ENCODE peak calls at places on chromosomes 2 and 18, in seven cellular contexts. L is mammary epithelial cell, B is K562, S is GM23248, V is HCT116, H is fibroblast of lung, A is DND-41. N is an unnamed sample.

GRCh38 chr2:101356486-101356885 is 30.8 kb downstream of the CREG2 start:
- DNase-seq in L (peak), B (no peak), S (peak), V (no peak), H (peak), A (no peak), N (no peak)

GRCh38 chr2:240366901-240367300 is 68.6 kb upstream of the GPC1 start:
- DNase-seq in L (no peak), B (no peak), S (no peak), V (no peak), H (no peak), A (no peak), N (no peak)

GRCh38 chr2:37653805-37654378 is 17.6 kb downstream of the CDC42EP3 start:
- DNase-seq in L (peak), B (no peak), S (no peak), V (no peak), H (no peak), A (no peak), N (no peak)

GRCh38 chr18:8050616-8051314 is 483.6 kb downstream of the PTPRM start:
- DNase-seq in L (no peak), B (no peak), S (no peak), V (no peak), H (no peak), A (no peak), N (no peak)

GRCh38 chr18:46915800-46916550 is 1.3 kb downstream of the PIAS2 start:
- DNase-seq in L (no peak), B (no peak), S (peak), V (no peak), H (no peak), A (no peak), N (no peak)

GRCh38 chr18:51135795-51136194 is 61.7 kb downstream of the MEX3C start:
- DNase-seq in L (no peak), B (no peak), S (no peak), V (peak), H (no peak), A (no peak), N (no peak)

GRCh38 chr2:187382131-187382530 is 65.9 kb downstream of the CALCRL start:
- DNase-seq in L (no peak), B (no peak), S (peak), V (no peak), H (no peak), A (no peak), N (no peak)

GRCh38 chr2:219630770-219631405 is 3.5 kb downstream of the SLC4A3 start:
- DNase-seq in L (no peak), B (peak), S (no peak), V (no peak), H (no peak), A (no peak), N (no peak)

GRCh38 chr2:53886406-53887280 is 26.9 kb upstream of the GPR75 start:
- DNase-seq in L (no peak), B (no peak), S (no peak), V (no peak), H (no peak), A (no peak), N (no peak)

GRCh38 chr2:235492850-235493344 is 946 bp upstream of the AGAP1 start:
- DNase-seq in L (no peak), B (no peak), S (peak), V (no peak), H (no peak), A (no peak), N (no peak)

GRCh38 chr2:74702001-74702715 is 48.1 kb downstream of the SEMA4F start:
- DNase-seq in L (no peak), B (no peak), S (no peak), V (no peak), H (no peak), A (no peak), N (no peak)

GRCh38 chr18:72544092-72544886 is at the start of gene CBLN2:
- DNase-seq in L (peak), B (peak), S (peak), V (no peak), H (peak), A (no peak), N (peak)

GRCh38 chr2:29462293-29462692 is 347.1 kb downstream of the CLIP4 start:
- DNase-seq in L (peak), B (no peak), S (peak), V (no peak), H (peak), A (no peak), N (no peak)

GRCh38 chr2:136255648-136256461 is 137.9 kb upstream of the CXCR4 start:
- DNase-seq in L (no peak), B (no peak), S (no peak), V (no peak), H (no peak), A (no peak), N (no peak)

GRCh38 chr2:106701134-106701994 is 184.6 kb downstream of the ST6GAL2 start:
- DNase-seq in L (no peak), B (no peak), S (no peak), V (no peak), H (no peak), A (no peak), N (no peak)

GRCh38 chr18:39749154-39749553 is 2183.6 kb upstream of the CELF4 start:
- DNase-seq in L (no peak), B (no peak), S (no peak), V (no peak), H (no peak), A (no peak), N (no peak)

GRCh38 chr2:52695731-52696130 is 1071.9 kb upstream of the CHAC2 start:
- DNase-seq in L (no peak), B (no peak), S (no peak), V (no peak), H (peak), A (no peak), N (no peak)

GRCh38 chr2:109700680-109701274 is 86.6 kb downstream of the SOWAHC start:
- DNase-seq in L (no peak), B (no peak), S (no peak), V (no peak), H (peak), A (no peak), N (no peak)

GRCh38 chr2:172710584-172711024 is 25.0 kb upstream of the RAPGEF4 start:
- DNase-seq in L (peak), B (peak), S (peak), V (no peak), H (peak), A (peak), N (peak)

GRCh38 chr18:32822197-32822596 is 49.4 kb upstream of the KLHL14 start:
- DNase-seq in L (no peak), B (no peak), S (no peak), V (no peak), H (no peak), A (no peak), N (no peak)

GRCh38 chr2:235263205-235264120 is 230.4 kb upstream of the AGAP1 start:
- DNase-seq in L (peak), B (no peak), S (peak), V (peak), H (peak), A (no peak), N (peak)

GRCh38 chr2:20015482-20016083 is 3.1 kb upstream of the MATN3 start:
- DNase-seq in L (peak), B (peak), S (peak), V (peak), H (peak), A (no peak), N (peak)

GRCh38 chr2:231597014-231597611 is 4.4 kb downstream of the TEX44 start:
- DNase-seq in L (peak), B (no peak), S (peak), V (no peak), H (peak), A (no peak), N (no peak)

GRCh38 chr18:63994783-63995399 is 25.0 kb downstream of the SERPINB8 start:
- DNase-seq in L (peak), B (peak), S (peak), V (peak), H (peak), A (peak), N (peak)

GRCh38 chr2:62826141-62826540 is 120.6 kb downstream of the EHBP1 start:
- DNase-seq in L (no peak), B (no peak), S (peak), V (no peak), H (peak), A (no peak), N (peak)

GRCh38 chr2:234674781-234675201 is 177.9 kb upstream of the ARL4C start:
- DNase-seq in L (peak), B (no peak), S (peak), V (no peak), H (peak), A (no peak), N (no peak)

GRCh38 chr2:162795312-162795711 is 43.3 kb downstream of the KCNH7 start:
- DNase-seq in L (no peak), B (no peak), S (no peak), V (no peak), H (no peak), A (no peak), N (no peak)

GRCh38 chr18:3455938-3456685 is 6.1 kb downstream of the TGIF1 start:
- DNase-seq in L (peak), B (no peak), S (peak), V (no peak), H (peak), A (no peak), N (no peak)

GRCh38 chr2:228263156-228263555 is 81.7 kb upstream of the SPHKAP start:
- DNase-seq in L (no peak), B (no peak), S (no peak), V (no peak), H (no peak), A (no peak), N (no peak)

GRCh38 chr2:37767051-37767450 is 95.6 kb upstream of the CDC42EP3 start:
- DNase-seq in L (no peak), B (no peak), S (peak), V (no peak), H (peak), A (no peak), N (no peak)

GRCh38 chr2:2260691-2261268 is 70.3 kb downstream of the MYT1L start:
- DNase-seq in L (no peak), B (no peak), S (no peak), V (no peak), H (no peak), A (no peak), N (no peak)

GRCh38 chr2:41856946-41857345 is 190.9 kb upstream of the PKDCC start:
- DNase-seq in L (no peak), B (no peak), S (no peak), V (no peak), H (no peak), A (no peak), N (no peak)

GRCh38 chr2:109238580-109238979 is 109.6 kb downstream of the SH3RF3 start:
- DNase-seq in L (peak), B (no peak), S (peak), V (no peak), H (peak), A (peak), N (peak)

GRCh38 chr2:8193686-8194615 is 487.9 kb upstream of the ID2 start:
- DNase-seq in L (no peak), B (no peak), S (no peak), V (no peak), H (no peak), A (no peak), N (no peak)

GRCh38 chr2:215929602-215930335 is 83.6 kb downstream of the MREG start:
- DNase-seq in L (peak), B (peak), S (peak), V (no peak), H (peak), A (no peak), N (peak)

GRCh38 chr2:112584134-112584890 is at the start of gene CHCHD5:
- DNase-seq in L (peak), B (peak), S (peak), V (peak), H (peak), A (no peak), N (peak)
- H3K9ac ChIP-seq in L (peak), B (peak), S (peak), V (peak), H (peak), A (no peak), N (peak)

DNA sequence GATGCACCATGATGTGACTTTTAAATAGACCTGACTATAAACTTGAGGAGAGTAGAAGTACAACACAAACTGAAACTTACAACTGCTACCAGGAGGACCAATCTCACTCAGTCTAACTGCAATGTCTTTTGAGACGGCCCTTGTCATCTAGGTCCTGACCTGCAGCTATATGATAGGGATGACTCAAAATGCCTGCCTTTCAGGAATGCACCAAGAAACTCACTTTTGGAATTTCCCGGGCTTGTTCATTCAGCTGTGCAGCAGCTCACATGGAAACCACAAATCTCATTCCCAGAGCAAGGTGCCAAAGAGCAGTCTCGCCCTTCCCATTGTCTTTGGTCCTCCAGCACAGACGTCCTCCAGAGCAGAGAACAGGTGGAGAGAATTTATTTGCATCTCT is 113.7 kb downstream of the SPOPL start:
- DNase-seq in L (peak), B (no peak), S (peak), V (no peak), H (peak), A (no peak), N (no peak)
- H3K9ac ChIP-seq in L (no peak), B (no peak), S (no peak), V (no peak), H (no peak), A (no peak), N (no peak)

DNA sequence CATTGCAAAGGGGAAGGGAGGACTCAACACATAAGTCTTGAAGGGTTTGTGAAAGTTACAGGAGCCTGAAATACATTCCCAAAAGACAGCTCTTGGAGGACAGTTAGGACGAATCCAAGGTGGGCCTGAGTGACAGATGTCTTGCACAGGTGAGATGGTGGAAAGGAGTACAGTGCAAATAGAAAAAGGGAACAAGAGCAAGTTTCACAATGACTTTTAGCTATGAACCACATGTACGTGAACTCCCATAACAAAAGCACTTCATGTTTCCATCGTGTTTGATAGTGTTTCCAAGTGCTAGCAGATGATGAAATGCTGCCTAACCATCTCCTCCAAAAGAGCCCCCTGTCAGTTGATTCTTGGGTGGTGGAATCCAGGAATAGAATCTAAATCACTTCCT is 1.8 kb downstream of the IL18RAP start:
- DNase-seq in L (no peak), B (no peak), S (no peak), V (no peak), H (no peak), A (no peak), N (no peak)
- H3K9ac ChIP-seq in L (no peak), B (no peak), S (no peak), V (no peak), H (no peak), A (no peak), N (no peak)

GRCh38 chr2:207239754-207240494 is 74.2 kb upstream of the KLF7 start:
- DNase-seq in L (peak), B (no peak), S (peak), V (no peak), H (peak), A (no peak), N (no peak)

GRCh38 chr2:207240649-207241048 is 74.9 kb upstream of the KLF7 start:
- DNase-seq in L (peak), B (no peak), S (no peak), V (no peak), H (no peak), A (no peak), N (no peak)

GRCh38 chr2:207236156-207236935 is 70.6 kb upstream of the KLF7 start:
- DNase-seq in L (no peak), B (no peak), S (no peak), V (no peak), H (no peak), A (no peak), N (peak)

GRCh38 chr2:207241198-207241597 is 75.5 kb upstream of the KLF7 start:
- DNase-seq in L (peak), B (no peak), S (peak), V (no peak), H (peak), A (no peak), N (no peak)

DNA sequence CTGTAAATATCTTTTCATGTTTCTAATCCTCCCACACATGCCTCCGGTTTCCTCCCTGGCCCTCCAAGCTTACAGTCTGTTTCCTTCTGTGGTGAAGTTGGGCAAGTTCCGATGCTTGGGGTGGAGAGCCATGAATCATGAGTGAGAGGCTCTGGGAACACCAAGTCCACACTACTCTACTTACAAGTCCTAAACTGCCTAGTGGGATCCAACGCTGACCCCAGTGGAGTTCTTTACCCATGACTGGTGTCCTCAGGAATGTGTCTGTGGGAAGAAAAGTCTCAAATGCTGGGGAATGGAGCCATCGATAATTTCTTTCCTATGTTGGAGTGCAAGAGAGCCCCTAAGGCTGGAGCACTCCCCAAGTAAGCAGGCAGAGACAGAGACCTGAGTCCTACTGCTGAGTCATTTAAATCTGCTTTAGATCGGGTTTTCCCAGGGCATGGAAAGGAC is 73.5 kb upstream of the KLF7 start:
- DNase-seq in L (peak), B (peak), S (peak), V (no peak), H (peak), A (no peak), N (peak)
- H3K9ac ChIP-seq in L (peak), B (no peak), S (peak), V (no peak), H (peak), A (no peak), N (no peak)

DNA sequence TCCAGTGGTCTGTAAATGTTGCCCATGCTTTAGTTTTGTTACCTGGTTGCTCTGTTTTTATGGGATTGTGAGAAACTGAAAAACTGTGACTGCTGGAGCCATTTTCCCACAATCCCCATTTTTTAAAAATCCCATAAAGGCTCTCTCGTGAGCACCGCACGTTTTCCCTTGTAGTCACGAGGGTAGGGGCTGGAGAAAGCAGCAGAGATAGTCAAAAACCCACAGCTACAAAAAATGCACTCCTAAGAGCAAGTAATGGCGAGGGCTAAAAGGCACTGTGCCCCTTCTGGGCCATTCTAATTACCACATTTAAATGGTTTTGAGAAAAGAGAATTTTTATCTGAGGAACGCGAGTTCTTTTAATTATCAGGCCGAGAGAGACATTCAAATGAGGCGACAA is 1.8 kb upstream of the CTDP1 start:
- DNase-seq in L (no peak), B (no peak), S (no peak), V (no peak), H (no peak), A (no peak), N (no peak)
- H3K9ac ChIP-seq in L (peak), B (peak), S (peak), V (peak), H (no peak), A (peak), N (no peak)

DNA sequence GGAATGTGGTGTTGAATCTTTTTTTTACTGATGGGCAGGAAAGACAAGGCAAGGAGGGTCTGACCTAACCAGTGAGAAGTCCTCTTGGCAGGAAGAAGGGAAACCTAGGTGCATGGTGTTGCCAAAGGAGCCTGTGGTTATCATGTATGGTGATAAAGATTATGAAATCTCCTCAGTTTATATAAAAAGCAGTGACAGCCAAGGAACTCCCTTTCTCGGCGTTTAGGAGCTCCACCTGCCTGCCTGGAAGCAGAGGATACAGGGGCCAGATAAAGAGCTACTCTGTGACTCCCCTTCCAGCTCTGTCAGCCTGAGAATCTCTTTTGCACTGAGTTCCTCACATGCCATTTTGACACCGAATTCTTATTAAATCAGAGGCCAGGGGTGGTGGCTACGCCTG is 26.1 kb downstream of the COLEC12 start:
- DNase-seq in L (no peak), B (no peak), S (no peak), V (no peak), H (peak), A (no peak), N (no peak)
- H3K9ac ChIP-seq in L (no peak), B (no peak), S (no peak), V (no peak), H (no peak), A (no peak), N (no peak)

DNA sequence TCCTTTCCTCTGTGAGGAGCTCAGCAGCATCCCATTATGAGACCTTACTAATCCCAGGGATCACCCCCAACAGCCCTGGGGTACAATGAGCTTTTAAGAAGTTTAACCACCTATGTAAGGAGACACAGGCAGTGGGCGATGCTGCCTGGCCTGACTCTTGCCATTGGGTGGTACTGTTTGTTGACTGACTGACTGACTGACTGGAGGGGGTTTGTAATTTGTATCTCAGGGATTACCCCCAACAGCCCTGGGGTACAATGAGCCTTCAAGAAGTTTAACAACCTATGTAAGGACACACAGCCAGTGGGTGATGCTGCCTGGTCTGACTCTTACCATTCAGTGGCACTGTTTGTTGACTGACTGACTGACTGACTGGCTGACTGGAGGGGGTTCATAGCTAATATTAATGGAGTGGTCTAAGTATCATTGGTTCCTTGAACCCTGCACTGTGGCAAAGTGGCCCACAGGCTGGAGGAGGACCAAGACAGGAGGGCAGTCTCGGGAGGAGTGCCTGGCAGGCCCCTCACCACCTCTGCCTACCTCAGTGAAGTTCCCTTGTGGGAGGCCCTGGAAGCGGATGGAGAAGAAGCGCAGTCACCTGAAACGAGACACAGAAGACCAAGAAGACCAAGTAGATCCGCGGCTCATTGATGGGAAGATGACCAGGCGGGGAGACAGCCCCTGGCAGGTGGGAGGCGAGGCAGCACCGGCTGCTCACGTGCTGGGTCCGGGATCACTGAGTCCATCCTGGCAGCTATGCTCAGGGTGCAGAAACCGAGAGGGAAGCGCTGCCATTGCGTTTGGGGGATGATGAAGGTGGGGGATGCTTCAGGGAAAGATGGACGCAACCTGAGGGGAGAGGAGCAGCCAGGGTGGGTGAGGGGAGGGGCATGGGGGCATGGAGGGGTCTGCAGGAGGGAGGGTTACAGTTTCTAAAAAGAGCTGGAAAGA is 7.6 kb downstream of the PROC start:
- DNase-seq in L (no peak), B (no peak), S (no peak), V (no peak), H (no peak), A (no peak), N (no peak)
- H3K9ac ChIP-seq in L (no peak), B (no peak), S (no peak), V (no peak), H (no peak), A (no peak), N (no peak)